ENCODE peak calls at places on chromosome X, in nine cellular contexts. One of them, this sample, is unnamed.

GRCh38 chrX:38754102-38754790 is 47.0 kb upstream of the MID1IP1 start:
- DNase-seq in AG10803: peak
- DNase-seq in central memory CD4-positive, alpha-beta T cell: peak
- DNase-seq in astrocyte of the spinal cord: peak
- DNase-seq in frontal cortex: peak
- DNase-seq in fibroblast of mammary gland: peak
- DNase-seq in fibroblast of lung: peak
- DNase-seq in H9: peak
- DNase-seq in lung: no peak
- DNase-seq in this sample: peak

GRCh38 chrX:72236841-72237240 is 2.0 kb downstream of the ERCC6L start:
- DNase-seq in astrocyte of the spinal cord: no peak
- DNase-seq in fibroblast of mammary gland: peak
- DNase-seq in lung: no peak
- DNase-seq in H9: no peak
- DNase-seq in fibroblast of lung: peak
- DNase-seq in AG10803: no peak
- DNase-seq in central memory CD4-positive, alpha-beta T cell: no peak
- DNase-seq in frontal cortex: no peak
- DNase-seq in this sample: peak

GRCh38 chrX:105738162-105738561 is 84.2 kb upstream of the NRK start:
- DNase-seq in astrocyte of the spinal cord: no peak
- DNase-seq in fibroblast of mammary gland: no peak
- DNase-seq in fibroblast of lung: no peak
- DNase-seq in H9: no peak
- DNase-seq in AG10803: no peak
- DNase-seq in lung: no peak
- DNase-seq in frontal cortex: no peak
- DNase-seq in central memory CD4-positive, alpha-beta T cell: no peak
- DNase-seq in this sample: no peak

GRCh38 chrX:1417921-1418875 is 26.3 kb upstream of the SLC25A6 start:
- DNase-seq in lung: no peak
- DNase-seq in central memory CD4-positive, alpha-beta T cell: no peak
- DNase-seq in fibroblast of lung: no peak
- DNase-seq in frontal cortex: no peak
- DNase-seq in astrocyte of the spinal cord: no peak
- DNase-seq in AG10803: no peak
- DNase-seq in fibroblast of mammary gland: no peak
- DNase-seq in H9: no peak
- DNase-seq in this sample: no peak

GRCh38 chrX:36116222-36116621 is 196.7 kb downstream of the CFAP47 start:
- DNase-seq in astrocyte of the spinal cord: no peak
- DNase-seq in AG10803: no peak
- DNase-seq in fibroblast of mammary gland: no peak
- DNase-seq in frontal cortex: no peak
- DNase-seq in central memory CD4-positive, alpha-beta T cell: no peak
- DNase-seq in fibroblast of lung: no peak
- DNase-seq in H9: no peak
- DNase-seq in lung: no peak
- DNase-seq in this sample: no peak

GRCh38 chrX:97089116-97089515 is 205.4 kb downstream of the RPA4 start:
- DNase-seq in lung: no peak
- DNase-seq in frontal cortex: no peak
- DNase-seq in central memory CD4-positive, alpha-beta T cell: no peak
- DNase-seq in astrocyte of the spinal cord: no peak
- DNase-seq in fibroblast of mammary gland: no peak
- DNase-seq in fibroblast of lung: no peak
- DNase-seq in AG10803: no peak
- DNase-seq in H9: no peak
- DNase-seq in this sample: no peak

GRCh38 chrX:43643201-43643600 is 12.9 kb upstream of the MAOA start:
- DNase-seq in lung: no peak
- DNase-seq in fibroblast of mammary gland: peak
- DNase-seq in frontal cortex: no peak
- DNase-seq in central memory CD4-positive, alpha-beta T cell: no peak
- DNase-seq in AG10803: no peak
- DNase-seq in fibroblast of lung: no peak
- DNase-seq in astrocyte of the spinal cord: no peak
- DNase-seq in H9: no peak
- DNase-seq in this sample: peak

GRCh38 chrX:136028383-136028984 is 43.2 kb downstream of the SLC9A6 start:
- DNase-seq in lung: no peak
- DNase-seq in astrocyte of the spinal cord: peak
- DNase-seq in frontal cortex: peak
- DNase-seq in AG10803: peak
- DNase-seq in central memory CD4-positive, alpha-beta T cell: peak
- DNase-seq in fibroblast of mammary gland: peak
- DNase-seq in fibroblast of lung: peak
- DNase-seq in H9: no peak
- DNase-seq in this sample: peak

GRCh38 chrX:20399728-20400414 is 133.2 kb upstream of the RPS6KA3 start:
- DNase-seq in AG10803: no peak
- DNase-seq in fibroblast of lung: no peak
- DNase-seq in central memory CD4-positive, alpha-beta T cell: no peak
- DNase-seq in fibroblast of mammary gland: no peak
- DNase-seq in lung: no peak
- DNase-seq in frontal cortex: no peak
- DNase-seq in astrocyte of the spinal cord: no peak
- DNase-seq in H9: no peak
- DNase-seq in this sample: no peak

GRCh38 chrX:69531031-69531755 is 27.1 kb downstream of the NALF2 start:
- DNase-seq in fibroblast of mammary gland: no peak
- DNase-seq in lung: no peak
- DNase-seq in astrocyte of the spinal cord: no peak
- DNase-seq in central memory CD4-positive, alpha-beta T cell: no peak
- DNase-seq in AG10803: no peak
- DNase-seq in frontal cortex: no peak
- DNase-seq in fibroblast of lung: no peak
- DNase-seq in H9: no peak
- DNase-seq in this sample: no peak

GRCh38 chrX:104135677-104136076 is 21.1 kb downstream of the SLC25A53 start:
- DNase-seq in central memory CD4-positive, alpha-beta T cell: no peak
- DNase-seq in frontal cortex: no peak
- DNase-seq in lung: no peak
- DNase-seq in fibroblast of lung: peak
- DNase-seq in AG10803: peak
- DNase-seq in H9: no peak
- DNase-seq in astrocyte of the spinal cord: peak
- DNase-seq in fibroblast of mammary gland: no peak
- DNase-seq in this sample: no peak

GRCh38 chrX:33194876-33195433 is 16.4 kb downstream of the DMD start:
- DNase-seq in lung: no peak
- DNase-seq in frontal cortex: no peak
- DNase-seq in fibroblast of lung: peak
- DNase-seq in AG10803: no peak
- DNase-seq in H9: no peak
- DNase-seq in central memory CD4-positive, alpha-beta T cell: no peak
- DNase-seq in astrocyte of the spinal cord: peak
- DNase-seq in fibroblast of mammary gland: peak
- DNase-seq in this sample: no peak

GRCh38 chrX:37921758-37922157 is 74.4 kb upstream of the DYNLT3 start:
- DNase-seq in fibroblast of mammary gland: peak
- DNase-seq in fibroblast of lung: peak
- DNase-seq in frontal cortex: no peak
- DNase-seq in astrocyte of the spinal cord: peak
- DNase-seq in central memory CD4-positive, alpha-beta T cell: no peak
- DNase-seq in H9: no peak
- DNase-seq in lung: no peak
- DNase-seq in AG10803: peak
- DNase-seq in this sample: peak

GRCh38 chrX:153739754-153740486 is 15.3 kb downstream of the ABCD1 start:
- DNase-seq in lung: no peak
- DNase-seq in central memory CD4-positive, alpha-beta T cell: no peak
- DNase-seq in astrocyte of the spinal cord: no peak
- DNase-seq in H9: no peak
- DNase-seq in fibroblast of lung: no peak
- DNase-seq in fibroblast of mammary gland: no peak
- DNase-seq in AG10803: no peak
- DNase-seq in frontal cortex: no peak
- DNase-seq in this sample: no peak

GRCh38 chrX:10199212-10199611 is 42.4 kb downstream of the CLCN4 start:
- DNase-seq in central memory CD4-positive, alpha-beta T cell: no peak
- DNase-seq in lung: peak
- DNase-seq in frontal cortex: no peak
- DNase-seq in fibroblast of mammary gland: peak
- DNase-seq in H9: no peak
- DNase-seq in fibroblast of lung: peak
- DNase-seq in AG10803: peak
- DNase-seq in astrocyte of the spinal cord: no peak
- DNase-seq in this sample: peak

GRCh38 chrX:69546417-69546816 is 42.3 kb downstream of the NALF2 start:
- DNase-seq in fibroblast of lung: no peak
- DNase-seq in astrocyte of the spinal cord: no peak
- DNase-seq in AG10803: no peak
- DNase-seq in H9: peak
- DNase-seq in lung: no peak
- DNase-seq in fibroblast of mammary gland: no peak
- DNase-seq in frontal cortex: no peak
- DNase-seq in central memory CD4-positive, alpha-beta T cell: no peak
- DNase-seq in this sample: no peak

GRCh38 chrX:28920141-28920540 is 332.9 kb downstream of the IL1RAPL1 start:
- DNase-seq in H9: no peak
- DNase-seq in astrocyte of the spinal cord: no peak
- DNase-seq in fibroblast of mammary gland: no peak
- DNase-seq in frontal cortex: no peak
- DNase-seq in fibroblast of lung: no peak
- DNase-seq in lung: no peak
- DNase-seq in central memory CD4-positive, alpha-beta T cell: no peak
- DNase-seq in AG10803: no peak
- DNase-seq in this sample: no peak

GRCh38 chrX:122500556-122500955 is 683.5 kb upstream of the GRIA3 start:
- DNase-seq in central memory CD4-positive, alpha-beta T cell: no peak
- DNase-seq in lung: no peak
- DNase-seq in fibroblast of lung: no peak
- DNase-seq in AG10803: peak
- DNase-seq in H9: no peak
- DNase-seq in astrocyte of the spinal cord: no peak
- DNase-seq in frontal cortex: no peak
- DNase-seq in fibroblast of mammary gland: no peak
- DNase-seq in this sample: no peak

GRCh38 chrX:64204701-64205440 is 637 bp downstream of the AMER1 start:
- DNase-seq in AG10803: peak
- DNase-seq in frontal cortex: peak
- DNase-seq in fibroblast of lung: peak
- DNase-seq in astrocyte of the spinal cord: peak
- DNase-seq in lung: peak
- DNase-seq in fibroblast of mammary gland: peak
- DNase-seq in H9: peak
- DNase-seq in central memory CD4-positive, alpha-beta T cell: no peak
- DNase-seq in this sample: peak

GRCh38 chrX:1213971-1214370 is 1.5 kb upstream of the CRLF2 start:
- DNase-seq in lung: no peak
- DNase-seq in central memory CD4-positive, alpha-beta T cell: no peak
- DNase-seq in frontal cortex: no peak
- DNase-seq in H9: no peak
- DNase-seq in fibroblast of lung: no peak
- DNase-seq in fibroblast of mammary gland: no peak
- DNase-seq in AG10803: no peak
- DNase-seq in astrocyte of the spinal cord: no peak
- DNase-seq in this sample: no peak

GRCh38 chrX:134158821-134159512 is 78.0 kb upstream of the CCDC160 start:
- DNase-seq in fibroblast of mammary gland: no peak
- DNase-seq in lung: no peak
- DNase-seq in AG10803: no peak
- DNase-seq in central memory CD4-positive, alpha-beta T cell: no peak
- DNase-seq in H9: no peak
- DNase-seq in fibroblast of lung: no peak
- DNase-seq in frontal cortex: no peak
- DNase-seq in astrocyte of the spinal cord: peak
- DNase-seq in this sample: no peak

GRCh38 chrX:130085551-130085986 is 24.7 kb downstream of the ELF4 start:
- DNase-seq in fibroblast of mammary gland: no peak
- DNase-seq in central memory CD4-positive, alpha-beta T cell: no peak
- DNase-seq in AG10803: peak
- DNase-seq in astrocyte of the spinal cord: no peak
- DNase-seq in lung: no peak
- DNase-seq in H9: no peak
- DNase-seq in fibroblast of lung: peak
- DNase-seq in frontal cortex: no peak
- DNase-seq in this sample: peak

GRCh38 chrX:7215842-7216241 is 67.9 kb upstream of the PUDP start:
- DNase-seq in fibroblast of mammary gland: peak
- DNase-seq in astrocyte of the spinal cord: no peak
- DNase-seq in frontal cortex: no peak
- DNase-seq in AG10803: peak
- DNase-seq in central memory CD4-positive, alpha-beta T cell: no peak
- DNase-seq in H9: no peak
- DNase-seq in lung: no peak
- DNase-seq in fibroblast of lung: peak
- DNase-seq in this sample: peak

GRCh38 chrX:79094075-79094832 is 50.2 kb upstream of the GPR174 start:
- DNase-seq in H9: no peak
- DNase-seq in lung: no peak
- DNase-seq in astrocyte of the spinal cord: no peak
- DNase-seq in AG10803: no peak
- DNase-seq in frontal cortex: no peak
- DNase-seq in fibroblast of lung: no peak
- DNase-seq in fibroblast of mammary gland: no peak
- DNase-seq in central memory CD4-positive, alpha-beta T cell: no peak
- DNase-seq in this sample: no peak

GRCh38 chrX:47540754-47541538 is 20.1 kb upstream of the ARAF start:
- DNase-seq in AG10803: peak
- DNase-seq in fibroblast of mammary gland: peak
- DNase-seq in astrocyte of the spinal cord: peak
- DNase-seq in fibroblast of lung: peak
- DNase-seq in lung: peak
- DNase-seq in frontal cortex: peak
- DNase-seq in central memory CD4-positive, alpha-beta T cell: no peak
- DNase-seq in H9: peak
- DNase-seq in this sample: peak

GRCh38 chrX:10240918-10241317 is 84.1 kb downstream of the CLCN4 start:
- DNase-seq in lung: no peak
- DNase-seq in astrocyte of the spinal cord: peak
- DNase-seq in H9: no peak
- DNase-seq in fibroblast of lung: peak
- DNase-seq in frontal cortex: no peak
- DNase-seq in central memory CD4-positive, alpha-beta T cell: no peak
- DNase-seq in AG10803: peak
- DNase-seq in fibroblast of mammary gland: peak
- DNase-seq in this sample: peak

GRCh38 chrX:30816079-30816478 is 73.0 kb downstream of the TAB3 start:
- DNase-seq in central memory CD4-positive, alpha-beta T cell: no peak
- DNase-seq in frontal cortex: no peak
- DNase-seq in fibroblast of lung: no peak
- DNase-seq in astrocyte of the spinal cord: no peak
- DNase-seq in fibroblast of mammary gland: no peak
- DNase-seq in lung: no peak
- DNase-seq in H9: no peak
- DNase-seq in AG10803: no peak
- DNase-seq in this sample: no peak

GRCh38 chrX:16786791-16787735 is 797 bp downstream of the TXLNG start:
- DNase-seq in astrocyte of the spinal cord: no peak
- DNase-seq in AG10803: no peak
- DNase-seq in H9: no peak
- DNase-seq in lung: no peak
- DNase-seq in frontal cortex: no peak
- DNase-seq in fibroblast of mammary gland: peak
- DNase-seq in fibroblast of lung: no peak
- DNase-seq in central memory CD4-positive, alpha-beta T cell: peak
- DNase-seq in this sample: peak

GRCh38 chrX:147912093-147912801 is 528 bp downstream of the FMR1 start:
- DNase-seq in astrocyte of the spinal cord: peak
- DNase-seq in H9: no peak
- DNase-seq in lung: peak
- DNase-seq in central memory CD4-positive, alpha-beta T cell: peak
- DNase-seq in frontal cortex: peak
- DNase-seq in fibroblast of lung: peak
- DNase-seq in AG10803: peak
- DNase-seq in fibroblast of mammary gland: peak
- DNase-seq in this sample: peak

GRCh38 chrX:94977986-94978385 is 1304.0 kb downstream of the FAM133A start:
- DNase-seq in lung: no peak
- DNase-seq in AG10803: no peak
- DNase-seq in fibroblast of mammary gland: no peak
- DNase-seq in fibroblast of lung: no peak
- DNase-seq in H9: no peak
- DNase-seq in central memory CD4-positive, alpha-beta T cell: no peak
- DNase-seq in astrocyte of the spinal cord: no peak
- DNase-seq in frontal cortex: no peak
- DNase-seq in this sample: no peak